ENCODE peak calls at places on chromosomes 13 and 19, in nine cellular contexts. One of them, this sample, is unnamed.

GRCh38 chr13:113445791-113446487 is 7.3 kb downstream of the ADPRHL1 start:
- DNase-seq in tibial artery: peak; percentile 48
- DNase-seq in lower leg skin: peak; percentile 82
- DNase-seq in uterus: no peak
- DNase-seq in right cardiac atrium: no peak
- DNase-seq in H1: no peak
- DNase-seq in upper lobe of right lung: peak; percentile 51
- DNase-seq in choroid plexus epithelial cell: peak; percentile 68
- DNase-seq in fibroblast of villous mesenchyme: no peak
- DNase-seq in this sample: no peak

GRCh38 chr13:29702912-29703351 is 107.4 kb upstream of the SLC7A1 start:
- DNase-seq in upper lobe of right lung: no peak
- DNase-seq in fibroblast of villous mesenchyme: peak; percentile 98
- DNase-seq in tibial artery: peak; percentile 73
- DNase-seq in choroid plexus epithelial cell: peak; percentile 94
- DNase-seq in H1: no peak
- DNase-seq in lower leg skin: peak; percentile 89
- DNase-seq in uterus: peak; percentile 46
- DNase-seq in right cardiac atrium: peak; percentile 45
- DNase-seq in this sample: peak; percentile 94

GRCh38 chr13:75762066-75762937 is 126.2 kb downstream of the LMO7 start:
- DNase-seq in choroid plexus epithelial cell: peak; percentile 58
- DNase-seq in uterus: no peak
- DNase-seq in tibial artery: no peak
- DNase-seq in lower leg skin: no peak
- DNase-seq in fibroblast of villous mesenchyme: peak; percentile 83
- DNase-seq in upper lobe of right lung: no peak
- DNase-seq in H1: no peak
- DNase-seq in right cardiac atrium: no peak
- DNase-seq in this sample: no peak

GRCh38 chr13:27792393-27793218 is at the start of gene GSX1:
- DNase-seq in uterus: no peak
- DNase-seq in choroid plexus epithelial cell: peak; percentile 80
- DNase-seq in upper lobe of right lung: peak; percentile 86
- DNase-seq in right cardiac atrium: peak; percentile 62
- DNase-seq in fibroblast of villous mesenchyme: peak; percentile 72
- DNase-seq in H1: peak; percentile 87
- DNase-seq in lower leg skin: no peak
- DNase-seq in tibial artery: no peak
- DNase-seq in this sample: peak; percentile 11

GRCh38 chr19:44757735-44758505 is 9.4 kb downstream of the BCL3 start:
- DNase-seq in tibial artery: peak; percentile 94
- DNase-seq in fibroblast of villous mesenchyme: peak; percentile 57
- DNase-seq in uterus: peak; percentile 67
- DNase-seq in right cardiac atrium: peak; percentile 90
- DNase-seq in lower leg skin: no peak
- DNase-seq in H1: peak; percentile 77
- DNase-seq in upper lobe of right lung: peak; percentile 85
- DNase-seq in choroid plexus epithelial cell: peak; percentile 75
- DNase-seq in this sample: no peak

GRCh38 chr13:23547000-23547590 is 23.1 kb upstream of the TNFRSF19 start:
- DNase-seq in uterus: peak; percentile 25
- DNase-seq in tibial artery: peak; percentile 66
- DNase-seq in lower leg skin: no peak
- DNase-seq in H1: peak; percentile 63
- DNase-seq in right cardiac atrium: peak; percentile 82
- DNase-seq in fibroblast of villous mesenchyme: peak; percentile 34
- DNase-seq in upper lobe of right lung: no peak
- DNase-seq in choroid plexus epithelial cell: peak; percentile 16
- DNase-seq in this sample: no peak

GRCh38 chr19:41457241-41457640 is 14.3 kb downstream of the ERICH4 start:
- DNase-seq in lower leg skin: no peak
- DNase-seq in uterus: no peak
- DNase-seq in choroid plexus epithelial cell: no peak
- DNase-seq in fibroblast of villous mesenchyme: no peak
- DNase-seq in tibial artery: no peak
- DNase-seq in H1: no peak
- DNase-seq in right cardiac atrium: no peak
- DNase-seq in upper lobe of right lung: no peak
- DNase-seq in this sample: no peak

GRCh38 chr13:32117696-32118095 is 86.1 kb downstream of the FRY start:
- DNase-seq in choroid plexus epithelial cell: peak; percentile 23
- DNase-seq in right cardiac atrium: peak; percentile 37
- DNase-seq in uterus: no peak
- DNase-seq in H1: no peak
- DNase-seq in lower leg skin: no peak
- DNase-seq in fibroblast of villous mesenchyme: no peak
- DNase-seq in upper lobe of right lung: peak; percentile 64
- DNase-seq in tibial artery: peak; percentile 93
- DNase-seq in this sample: no peak

GRCh38 chr19:35279985-35280821 is 2.1 kb upstream of the HAMP start:
- DNase-seq in lower leg skin: no peak
- DNase-seq in uterus: no peak
- DNase-seq in choroid plexus epithelial cell: no peak
- DNase-seq in tibial artery: no peak
- DNase-seq in right cardiac atrium: peak; percentile 58
- DNase-seq in upper lobe of right lung: no peak
- DNase-seq in fibroblast of villous mesenchyme: no peak
- DNase-seq in H1: no peak
- DNase-seq in this sample: no peak

GRCh38 chr19:3254520-3254919 is 30.1 kb downstream of the CELF5 start:
- DNase-seq in upper lobe of right lung: no peak
- DNase-seq in right cardiac atrium: no peak
- DNase-seq in fibroblast of villous mesenchyme: no peak
- DNase-seq in choroid plexus epithelial cell: no peak
- DNase-seq in uterus: no peak
- DNase-seq in lower leg skin: no peak
- DNase-seq in tibial artery: no peak
- DNase-seq in H1: no peak
- DNase-seq in this sample: no peak

GRCh38 chr19:7970716-7971448 is 27.4 kb upstream of the TIMM44 start:
- DNase-seq in lower leg skin: no peak
- DNase-seq in upper lobe of right lung: no peak
- DNase-seq in tibial artery: no peak
- DNase-seq in H1: peak; percentile 85
- DNase-seq in right cardiac atrium: no peak
- DNase-seq in choroid plexus epithelial cell: peak; percentile 58
- DNase-seq in fibroblast of villous mesenchyme: peak; percentile 38
- DNase-seq in uterus: no peak
- DNase-seq in this sample: no peak

GRCh38 chr13:21149568-21149967 is 26.8 kb downstream of the SKA3 start:
- DNase-seq in upper lobe of right lung: no peak
- DNase-seq in lower leg skin: no peak
- DNase-seq in uterus: no peak
- DNase-seq in right cardiac atrium: no peak
- DNase-seq in fibroblast of villous mesenchyme: no peak
- DNase-seq in choroid plexus epithelial cell: peak; percentile 29
- DNase-seq in tibial artery: no peak
- DNase-seq in H1: no peak
- DNase-seq in this sample: no peak

GRCh38 chr13:99751517-99752199 is 219.9 kb downstream of the ZIC5 start:
- DNase-seq in H1: peak; percentile 34
- DNase-seq in uterus: no peak
- DNase-seq in fibroblast of villous mesenchyme: no peak
- DNase-seq in upper lobe of right lung: no peak
- DNase-seq in tibial artery: no peak
- DNase-seq in lower leg skin: no peak
- DNase-seq in right cardiac atrium: no peak
- DNase-seq in choroid plexus epithelial cell: no peak
- DNase-seq in this sample: no peak

GRCh38 chr19:31985001-31985605 is 360.3 kb upstream of the ZNF507 start:
- DNase-seq in H1: peak; percentile 8
- DNase-seq in lower leg skin: no peak
- DNase-seq in uterus: no peak
- DNase-seq in choroid plexus epithelial cell: no peak
- DNase-seq in tibial artery: no peak
- DNase-seq in upper lobe of right lung: no peak
- DNase-seq in right cardiac atrium: no peak
- DNase-seq in fibroblast of villous mesenchyme: no peak
- DNase-seq in this sample: no peak

GRCh38 chr19:35389192-35389861 is 18.5 kb downstream of the GPR42 start:
- DNase-seq in tibial artery: no peak
- DNase-seq in upper lobe of right lung: peak; percentile 9
- DNase-seq in right cardiac atrium: no peak
- DNase-seq in uterus: no peak
- DNase-seq in choroid plexus epithelial cell: no peak
- DNase-seq in fibroblast of villous mesenchyme: no peak
- DNase-seq in lower leg skin: peak; percentile 56
- DNase-seq in H1: peak; percentile 1
- DNase-seq in this sample: no peak

GRCh38 chr19:12983091-12983490 is 12.2 kb upstream of the NFIX start:
- DNase-seq in lower leg skin: no peak
- DNase-seq in fibroblast of villous mesenchyme: no peak
- DNase-seq in uterus: no peak
- DNase-seq in upper lobe of right lung: no peak
- DNase-seq in right cardiac atrium: no peak
- DNase-seq in H1: no peak
- DNase-seq in tibial artery: no peak
- DNase-seq in choroid plexus epithelial cell: no peak
- DNase-seq in this sample: no peak
- H3K4me3 ChIP-seq in lower leg skin: no peak overlapping the region
- H3K4me3 ChIP-seq in fibroblast of villous mesenchyme: peak overlapping the region; percentile 26
- H3K4me3 ChIP-seq in uterus: no peak overlapping the region
- H3K4me3 ChIP-seq in upper lobe of right lung: peak overlapping the region; percentile 21
- H3K4me3 ChIP-seq in right cardiac atrium: no peak overlapping the region
- H3K4me3 ChIP-seq in H1: no peak overlapping the region
- H3K4me3 ChIP-seq in tibial artery: peak overlapping the region; percentile 33
- H3K4me3 ChIP-seq in choroid plexus epithelial cell: peak overlapping the region; percentile 42
- H3K4me3 ChIP-seq in this sample: peak overlapping the region; percentile 45

GRCh38 chr19:11418518-11419506 is at the start of gene RGL3:
- DNase-seq in uterus: no peak
- DNase-seq in lower leg skin: peak; percentile 86
- DNase-seq in choroid plexus epithelial cell: no peak
- DNase-seq in right cardiac atrium: peak; percentile 77
- DNase-seq in upper lobe of right lung: peak; percentile 85
- DNase-seq in fibroblast of villous mesenchyme: no peak
- DNase-seq in H1: peak; percentile 90
- DNase-seq in tibial artery: peak; percentile 81
- DNase-seq in this sample: no peak

GRCh38 chr19:11416346-11417052 is 2.6 kb downstream of the RGL3 start:
- DNase-seq in fibroblast of villous mesenchyme: no peak
- DNase-seq in tibial artery: no peak
- DNase-seq in lower leg skin: no peak
- DNase-seq in choroid plexus epithelial cell: no peak
- DNase-seq in H1: no peak
- DNase-seq in upper lobe of right lung: no peak
- DNase-seq in uterus: no peak
- DNase-seq in right cardiac atrium: no peak
- DNase-seq in this sample: no peak

GRCh38 chr19:11420429-11420893 is 1.3 kb upstream of the RGL3 start:
- DNase-seq in fibroblast of villous mesenchyme: peak; percentile 85
- DNase-seq in right cardiac atrium: peak; percentile 80
- DNase-seq in tibial artery: peak; percentile 88
- DNase-seq in upper lobe of right lung: no peak
- DNase-seq in choroid plexus epithelial cell: no peak
- DNase-seq in H1: peak; percentile 63
- DNase-seq in lower leg skin: peak; percentile 93
- DNase-seq in uterus: peak; percentile 68
- DNase-seq in this sample: no peak

GRCh38 chr19:11420894-11421606 is 1.9 kb upstream of the RGL3 start:
- DNase-seq in H1: peak; percentile 86
- DNase-seq in right cardiac atrium: peak; percentile 65
- DNase-seq in tibial artery: no peak
- DNase-seq in lower leg skin: no peak
- DNase-seq in fibroblast of villous mesenchyme: no peak
- DNase-seq in upper lobe of right lung: no peak
- DNase-seq in uterus: no peak
- DNase-seq in choroid plexus epithelial cell: no peak
- DNase-seq in this sample: no peak

GRCh38 chr19:11418166-11418517 is 972 bp downstream of the RGL3 start:
- DNase-seq in right cardiac atrium: no peak
- DNase-seq in uterus: no peak
- DNase-seq in upper lobe of right lung: no peak
- DNase-seq in choroid plexus epithelial cell: no peak
- DNase-seq in fibroblast of villous mesenchyme: no peak
- DNase-seq in lower leg skin: no peak
- DNase-seq in H1: no peak
- DNase-seq in tibial artery: no peak
- DNase-seq in this sample: no peak
- H3K4me3 ChIP-seq in right cardiac atrium: peak overlapping the region; percentile 51
- H3K4me3 ChIP-seq in uterus: peak overlapping the region; percentile 24
- H3K4me3 ChIP-seq in upper lobe of right lung: peak overlapping the region; percentile 56
- H3K4me3 ChIP-seq in choroid plexus epithelial cell: no peak overlapping the region
- H3K4me3 ChIP-seq in fibroblast of villous mesenchyme: peak overlapping the region; percentile 62
- H3K4me3 ChIP-seq in lower leg skin: no peak overlapping the region
- H3K4me3 ChIP-seq in H1: peak overlapping the region; percentile 72
- H3K4me3 ChIP-seq in tibial artery: peak overlapping the region; percentile 59
- H3K4me3 ChIP-seq in this sample: no peak overlapping the region

GRCh38 chr19:409006-409514 is at the start of gene C2CD4C:
- DNase-seq in tibial artery: peak; percentile 50
- DNase-seq in lower leg skin: peak; percentile 82
- DNase-seq in right cardiac atrium: peak; percentile 10
- DNase-seq in fibroblast of villous mesenchyme: no peak
- DNase-seq in uterus: no peak
- DNase-seq in choroid plexus epithelial cell: no peak
- DNase-seq in H1: peak; percentile 76
- DNase-seq in upper lobe of right lung: peak; percentile 66
- DNase-seq in this sample: no peak
- H3K4me3 ChIP-seq in tibial artery: peak within 1 kb of the TSS; percentile 33
- H3K4me3 ChIP-seq in lower leg skin: peak within 1 kb of the TSS; percentile 6
- H3K4me3 ChIP-seq in right cardiac atrium: peak within 1 kb of the TSS; percentile 64
- H3K4me3 ChIP-seq in fibroblast of villous mesenchyme: peak within 1 kb of the TSS; percentile 25
- H3K4me3 ChIP-seq in uterus: peak within 1 kb of the TSS; percentile 31
- H3K4me3 ChIP-seq in choroid plexus epithelial cell: no peak within 1 kb of the TSS
- H3K4me3 ChIP-seq in H1: peak within 1 kb of the TSS; percentile 53
- H3K4me3 ChIP-seq in upper lobe of right lung: peak within 1 kb of the TSS; percentile 48
- H3K4me3 ChIP-seq in this sample: no peak within 1 kb of the TSS

GRCh38 chr19:45793178-45793564 is 526 bp upstream of the DMWD start:
- DNase-seq in uterus: no peak
- DNase-seq in lower leg skin: no peak
- DNase-seq in fibroblast of villous mesenchyme: no peak
- DNase-seq in choroid plexus epithelial cell: no peak
- DNase-seq in tibial artery: no peak
- DNase-seq in H1: no peak
- DNase-seq in right cardiac atrium: no peak
- DNase-seq in upper lobe of right lung: no peak
- DNase-seq in this sample: no peak

GRCh38 chr19:45792482-45793177 is at the start of gene DMWD:
- DNase-seq in choroid plexus epithelial cell: peak; percentile 99
- DNase-seq in right cardiac atrium: peak; percentile 100
- DNase-seq in lower leg skin: peak; percentile 100
- DNase-seq in upper lobe of right lung: peak; percentile 99
- DNase-seq in H1: peak; percentile 100
- DNase-seq in tibial artery: peak; percentile 100
- DNase-seq in fibroblast of villous mesenchyme: peak; percentile 98
- DNase-seq in uterus: peak; percentile 100
- DNase-seq in this sample: peak; percentile 93

GRCh38 chr19:45791744-45792481 is 732 bp downstream of the DMWD start:
- DNase-seq in fibroblast of villous mesenchyme: no peak
- DNase-seq in right cardiac atrium: no peak
- DNase-seq in H1: no peak
- DNase-seq in uterus: no peak
- DNase-seq in upper lobe of right lung: no peak
- DNase-seq in lower leg skin: no peak
- DNase-seq in tibial artery: no peak
- DNase-seq in choroid plexus epithelial cell: no peak
- DNase-seq in this sample: no peak

GRCh38 chr19:45789035-45789786 is 3.4 kb downstream of the DMWD start:
- DNase-seq in choroid plexus epithelial cell: no peak
- DNase-seq in fibroblast of villous mesenchyme: no peak
- DNase-seq in uterus: no peak
- DNase-seq in upper lobe of right lung: no peak
- DNase-seq in H1: no peak
- DNase-seq in tibial artery: no peak
- DNase-seq in lower leg skin: no peak
- DNase-seq in right cardiac atrium: no peak
- DNase-seq in this sample: no peak

GRCh38 chr19:45790942-45791341 is 1.7 kb downstream of the DMWD start:
- DNase-seq in fibroblast of villous mesenchyme: no peak
- DNase-seq in choroid plexus epithelial cell: no peak
- DNase-seq in H1: no peak
- DNase-seq in upper lobe of right lung: no peak
- DNase-seq in right cardiac atrium: no peak
- DNase-seq in uterus: no peak
- DNase-seq in tibial artery: no peak
- DNase-seq in lower leg skin: no peak
- DNase-seq in this sample: no peak
- H3K4me3 ChIP-seq in fibroblast of villous mesenchyme: peak overlapping the region; percentile 92
- H3K4me3 ChIP-seq in choroid plexus epithelial cell: peak overlapping the region; percentile 79
- H3K4me3 ChIP-seq in H1: no peak overlapping the region
- H3K4me3 ChIP-seq in upper lobe of right lung: no peak overlapping the region
- H3K4me3 ChIP-seq in right cardiac atrium: no peak overlapping the region
- H3K4me3 ChIP-seq in uterus: no peak overlapping the region
- H3K4me3 ChIP-seq in tibial artery: no peak overlapping the region
- H3K4me3 ChIP-seq in lower leg skin: no peak overlapping the region
- H3K4me3 ChIP-seq in this sample: peak overlapping the region; percentile 80

This sample was measured in AG09309.